ENCODE peak calls at places on chromosome 11, in five cellular contexts. One of them, this sample, is unnamed.

GRCh38 chr11:134278356-134278755 is 2.2 kb downstream of the GLB1L3 start:
- DNase-seq in stimulated activated naive B cell treated with anti-CD40 and anti-IgM and Interleukin-4, amounts not matched to agents 10 μg/mL and 1 μg/mL and 100 μg/mL, for 72 hours: no peak
- DNase-seq in mammary epithelial cell: no peak
- DNase-seq in activated T-cell treated with anti-CD3 and anti-CD28 coated beads, Interleukin-2, amount 50 U/mL, for 1 hour: no peak
- DNase-seq in BJ: no peak
- DNase-seq in this sample: no peak

GRCh38 chr11:12540913-12541587 is 133.2 kb upstream of the TEAD1 start:
- DNase-seq in BJ: peak
- DNase-seq in stimulated activated naive B cell treated with anti-CD40 and anti-IgM and Interleukin-4, amounts not matched to agents 10 μg/mL and 1 μg/mL and 100 μg/mL, for 72 hours: no peak
- DNase-seq in activated T-cell treated with anti-CD3 and anti-CD28 coated beads, Interleukin-2, amount 50 U/mL, for 1 hour: no peak
- DNase-seq in mammary epithelial cell: no peak
- DNase-seq in this sample: no peak

GRCh38 chr11:104136861-104137260 is 27.1 kb downstream of the PDGFD start:
- DNase-seq in stimulated activated naive B cell treated with anti-CD40 and anti-IgM and Interleukin-4, amounts not matched to agents 10 μg/mL and 1 μg/mL and 100 μg/mL, for 72 hours: no peak
- DNase-seq in activated T-cell treated with anti-CD3 and anti-CD28 coated beads, Interleukin-2, amount 50 U/mL, for 1 hour: no peak
- DNase-seq in mammary epithelial cell: no peak
- DNase-seq in BJ: no peak
- DNase-seq in this sample: no peak

GRCh38 chr11:46447544-46447943 is 56.0 kb upstream of the CHRM4 start:
- DNase-seq in mammary epithelial cell: no peak
- DNase-seq in activated T-cell treated with anti-CD3 and anti-CD28 coated beads, Interleukin-2, amount 50 U/mL, for 1 hour: no peak
- DNase-seq in stimulated activated naive B cell treated with anti-CD40 and anti-IgM and Interleukin-4, amounts not matched to agents 10 μg/mL and 1 μg/mL and 100 μg/mL, for 72 hours: no peak
- DNase-seq in BJ: no peak
- DNase-seq in this sample: no peak

GRCh38 chr11:102989379-102990047 is 34.0 kb upstream of the MMP13 start:
- DNase-seq in BJ: no peak
- DNase-seq in stimulated activated naive B cell treated with anti-CD40 and anti-IgM and Interleukin-4, amounts not matched to agents 10 μg/mL and 1 μg/mL and 100 μg/mL, for 72 hours: no peak
- DNase-seq in activated T-cell treated with anti-CD3 and anti-CD28 coated beads, Interleukin-2, amount 50 U/mL, for 1 hour: no peak
- DNase-seq in mammary epithelial cell: no peak
- DNase-seq in this sample: no peak

GRCh38 chr11:82701847-82702520 is 31.7 kb downstream of the FAM181B start:
- DNase-seq in stimulated activated naive B cell treated with anti-CD40 and anti-IgM and Interleukin-4, amounts not matched to agents 10 μg/mL and 1 μg/mL and 100 μg/mL, for 72 hours: no peak
- DNase-seq in mammary epithelial cell: peak
- DNase-seq in BJ: no peak
- DNase-seq in activated T-cell treated with anti-CD3 and anti-CD28 coated beads, Interleukin-2, amount 50 U/mL, for 1 hour: no peak
- DNase-seq in this sample: no peak

GRCh38 chr11:96390403-96390830 is 604 bp downstream of the JRKL start:
- DNase-seq in BJ: no peak
- DNase-seq in activated T-cell treated with anti-CD3 and anti-CD28 coated beads, Interleukin-2, amount 50 U/mL, for 1 hour: no peak
- DNase-seq in mammary epithelial cell: no peak
- DNase-seq in stimulated activated naive B cell treated with anti-CD40 and anti-IgM and Interleukin-4, amounts not matched to agents 10 μg/mL and 1 μg/mL and 100 μg/mL, for 72 hours: no peak
- DNase-seq in this sample: no peak

GRCh38 chr11:123601136-123601535 is 53.3 kb downstream of the SCN3B start:
- DNase-seq in activated T-cell treated with anti-CD3 and anti-CD28 coated beads, Interleukin-2, amount 50 U/mL, for 1 hour: no peak
- DNase-seq in mammary epithelial cell: no peak
- DNase-seq in stimulated activated naive B cell treated with anti-CD40 and anti-IgM and Interleukin-4, amounts not matched to agents 10 μg/mL and 1 μg/mL and 100 μg/mL, for 72 hours: no peak
- DNase-seq in BJ: peak
- DNase-seq in this sample: no peak

GRCh38 chr11:124197999-124198398 is 14.9 kb downstream of the OR10D3 start:
- DNase-seq in BJ: no peak
- DNase-seq in activated T-cell treated with anti-CD3 and anti-CD28 coated beads, Interleukin-2, amount 50 U/mL, for 1 hour: no peak
- DNase-seq in stimulated activated naive B cell treated with anti-CD40 and anti-IgM and Interleukin-4, amounts not matched to agents 10 μg/mL and 1 μg/mL and 100 μg/mL, for 72 hours: no peak
- DNase-seq in mammary epithelial cell: no peak
- DNase-seq in this sample: no peak

GRCh38 chr11:118615282-118615979 is 8.0 kb downstream of the PHLDB1 start:
- DNase-seq in BJ: no peak
- DNase-seq in activated T-cell treated with anti-CD3 and anti-CD28 coated beads, Interleukin-2, amount 50 U/mL, for 1 hour: no peak
- DNase-seq in mammary epithelial cell: no peak
- DNase-seq in stimulated activated naive B cell treated with anti-CD40 and anti-IgM and Interleukin-4, amounts not matched to agents 10 μg/mL and 1 μg/mL and 100 μg/mL, for 72 hours: no peak
- DNase-seq in this sample: no peak

GRCh38 chr11:72553748-72554147 is 119.4 kb upstream of the CLPB start:
- DNase-seq in BJ: no peak
- DNase-seq in activated T-cell treated with anti-CD3 and anti-CD28 coated beads, Interleukin-2, amount 50 U/mL, for 1 hour: no peak
- DNase-seq in mammary epithelial cell: no peak
- DNase-seq in stimulated activated naive B cell treated with anti-CD40 and anti-IgM and Interleukin-4, amounts not matched to agents 10 μg/mL and 1 μg/mL and 100 μg/mL, for 72 hours: no peak
- DNase-seq in this sample: no peak

GRCh38 chr11:44894217-44894617 is 56.5 kb downstream of the TP53I11 start:
- DNase-seq in BJ: no peak
- DNase-seq in activated T-cell treated with anti-CD3 and anti-CD28 coated beads, Interleukin-2, amount 50 U/mL, for 1 hour: peak
- DNase-seq in stimulated activated naive B cell treated with anti-CD40 and anti-IgM and Interleukin-4, amounts not matched to agents 10 μg/mL and 1 μg/mL and 100 μg/mL, for 72 hours: peak
- DNase-seq in mammary epithelial cell: peak
- DNase-seq in this sample: peak

GRCh38 chr11:114060402-114061052 is 1.0 kb downstream of the ZBTB16 start:
- DNase-seq in stimulated activated naive B cell treated with anti-CD40 and anti-IgM and Interleukin-4, amounts not matched to agents 10 μg/mL and 1 μg/mL and 100 μg/mL, for 72 hours: peak
- DNase-seq in activated T-cell treated with anti-CD3 and anti-CD28 coated beads, Interleukin-2, amount 50 U/mL, for 1 hour: peak
- DNase-seq in mammary epithelial cell: peak
- DNase-seq in BJ: no peak
- DNase-seq in this sample: no peak

GRCh38 chr11:86101941-86102407 is 33.1 kb upstream of the PICALM start:
- DNase-seq in BJ: no peak
- DNase-seq in activated T-cell treated with anti-CD3 and anti-CD28 coated beads, Interleukin-2, amount 50 U/mL, for 1 hour: no peak
- DNase-seq in stimulated activated naive B cell treated with anti-CD40 and anti-IgM and Interleukin-4, amounts not matched to agents 10 μg/mL and 1 μg/mL and 100 μg/mL, for 72 hours: no peak
- DNase-seq in mammary epithelial cell: peak
- DNase-seq in this sample: no peak

GRCh38 chr11:121452609-121453150 is at the start of gene SORL1-AS1:
- DNase-seq in BJ: no peak
- DNase-seq in mammary epithelial cell: peak
- DNase-seq in stimulated activated naive B cell treated with anti-CD40 and anti-IgM and Interleukin-4, amounts not matched to agents 10 μg/mL and 1 μg/mL and 100 μg/mL, for 72 hours: peak
- DNase-seq in activated T-cell treated with anti-CD3 and anti-CD28 coated beads, Interleukin-2, amount 50 U/mL, for 1 hour: no peak
- DNase-seq in this sample: no peak

GRCh38 chr11:66851698-66852465 is 5.0 kb upstream of the LRFN4 start:
- DNase-seq in activated T-cell treated with anti-CD3 and anti-CD28 coated beads, Interleukin-2, amount 50 U/mL, for 1 hour: no peak
- DNase-seq in BJ: no peak
- DNase-seq in stimulated activated naive B cell treated with anti-CD40 and anti-IgM and Interleukin-4, amounts not matched to agents 10 μg/mL and 1 μg/mL and 100 μg/mL, for 72 hours: no peak
- DNase-seq in mammary epithelial cell: no peak
- DNase-seq in this sample: no peak

GRCh38 chr11:2781413-2782274 is 81.8 kb upstream of the KCNQ1OT1 start:
- DNase-seq in mammary epithelial cell: no peak
- DNase-seq in stimulated activated naive B cell treated with anti-CD40 and anti-IgM and Interleukin-4, amounts not matched to agents 10 μg/mL and 1 μg/mL and 100 μg/mL, for 72 hours: no peak
- DNase-seq in BJ: no peak
- DNase-seq in activated T-cell treated with anti-CD3 and anti-CD28 coated beads, Interleukin-2, amount 50 U/mL, for 1 hour: peak
- DNase-seq in this sample: no peak

GRCh38 chr11:77151804-77152513 is 23.9 kb downstream of the MYO7A start:
- DNase-seq in activated T-cell treated with anti-CD3 and anti-CD28 coated beads, Interleukin-2, amount 50 U/mL, for 1 hour: peak
- DNase-seq in mammary epithelial cell: peak
- DNase-seq in stimulated activated naive B cell treated with anti-CD40 and anti-IgM and Interleukin-4, amounts not matched to agents 10 μg/mL and 1 μg/mL and 100 μg/mL, for 72 hours: peak
- DNase-seq in BJ: no peak
- DNase-seq in this sample: no peak

GRCh38 chr11:130449996-130450419 is 1.6 kb downstream of the ADAMTS15 start:
- DNase-seq in BJ: no peak
- DNase-seq in activated T-cell treated with anti-CD3 and anti-CD28 coated beads, Interleukin-2, amount 50 U/mL, for 1 hour: no peak
- DNase-seq in mammary epithelial cell: no peak
- DNase-seq in stimulated activated naive B cell treated with anti-CD40 and anti-IgM and Interleukin-4, amounts not matched to agents 10 μg/mL and 1 μg/mL and 100 μg/mL, for 72 hours: no peak
- DNase-seq in this sample: no peak

GRCh38 chr11:66641834-66642233 is 3.3 kb downstream of the RBM4 start:
- DNase-seq in activated T-cell treated with anti-CD3 and anti-CD28 coated beads, Interleukin-2, amount 50 U/mL, for 1 hour: no peak
- DNase-seq in stimulated activated naive B cell treated with anti-CD40 and anti-IgM and Interleukin-4, amounts not matched to agents 10 μg/mL and 1 μg/mL and 100 μg/mL, for 72 hours: no peak
- DNase-seq in mammary epithelial cell: no peak
- DNase-seq in BJ: no peak
- DNase-seq in this sample: no peak

GRCh38 chr11:12914401-12914912 is 94.7 kb upstream of the RASSF10 start:
- DNase-seq in mammary epithelial cell: peak
- DNase-seq in stimulated activated naive B cell treated with anti-CD40 and anti-IgM and Interleukin-4, amounts not matched to agents 10 μg/mL and 1 μg/mL and 100 μg/mL, for 72 hours: no peak
- DNase-seq in BJ: no peak
- DNase-seq in activated T-cell treated with anti-CD3 and anti-CD28 coated beads, Interleukin-2, amount 50 U/mL, for 1 hour: no peak
- DNase-seq in this sample: no peak

GRCh38 chr11:125407046-125407445 is 89.0 kb downstream of the FEZ1 start:
- DNase-seq in activated T-cell treated with anti-CD3 and anti-CD28 coated beads, Interleukin-2, amount 50 U/mL, for 1 hour: no peak
- DNase-seq in stimulated activated naive B cell treated with anti-CD40 and anti-IgM and Interleukin-4, amounts not matched to agents 10 μg/mL and 1 μg/mL and 100 μg/mL, for 72 hours: no peak
- DNase-seq in BJ: no peak
- DNase-seq in mammary epithelial cell: peak
- DNase-seq in this sample: no peak

GRCh38 chr11:10263929-10264328 is 30.1 kb downstream of the SBF2 start:
- DNase-seq in stimulated activated naive B cell treated with anti-CD40 and anti-IgM and Interleukin-4, amounts not matched to agents 10 μg/mL and 1 μg/mL and 100 μg/mL, for 72 hours: no peak
- DNase-seq in activated T-cell treated with anti-CD3 and anti-CD28 coated beads, Interleukin-2, amount 50 U/mL, for 1 hour: no peak
- DNase-seq in mammary epithelial cell: peak
- DNase-seq in BJ: peak
- DNase-seq in this sample: no peak

GRCh38 chr11:56716379-56716854 is 17.5 kb downstream of the OR9G1 start:
- DNase-seq in stimulated activated naive B cell treated with anti-CD40 and anti-IgM and Interleukin-4, amounts not matched to agents 10 μg/mL and 1 μg/mL and 100 μg/mL, for 72 hours: no peak
- DNase-seq in activated T-cell treated with anti-CD3 and anti-CD28 coated beads, Interleukin-2, amount 50 U/mL, for 1 hour: no peak
- DNase-seq in BJ: no peak
- DNase-seq in mammary epithelial cell: peak
- DNase-seq in this sample: no peak

GRCh38 chr11:34263462-34264186 is 94.2 kb downstream of the ABTB2 start:
- DNase-seq in activated T-cell treated with anti-CD3 and anti-CD28 coated beads, Interleukin-2, amount 50 U/mL, for 1 hour: no peak
- DNase-seq in mammary epithelial cell: peak
- DNase-seq in BJ: peak
- DNase-seq in stimulated activated naive B cell treated with anti-CD40 and anti-IgM and Interleukin-4, amounts not matched to agents 10 μg/mL and 1 μg/mL and 100 μg/mL, for 72 hours: no peak
- DNase-seq in this sample: no peak

GRCh38 chr11:69662021-69662698 is 13.0 kb downstream of the LTO1 start:
- DNase-seq in stimulated activated naive B cell treated with anti-CD40 and anti-IgM and Interleukin-4, amounts not matched to agents 10 μg/mL and 1 μg/mL and 100 μg/mL, for 72 hours: no peak
- DNase-seq in BJ: no peak
- DNase-seq in activated T-cell treated with anti-CD3 and anti-CD28 coated beads, Interleukin-2, amount 50 U/mL, for 1 hour: no peak
- DNase-seq in mammary epithelial cell: no peak
- DNase-seq in this sample: no peak

GRCh38 chr11:111530091-111530490 is 10.4 kb upstream of the LAYN start:
- DNase-seq in stimulated activated naive B cell treated with anti-CD40 and anti-IgM and Interleukin-4, amounts not matched to agents 10 μg/mL and 1 μg/mL and 100 μg/mL, for 72 hours: no peak
- DNase-seq in activated T-cell treated with anti-CD3 and anti-CD28 coated beads, Interleukin-2, amount 50 U/mL, for 1 hour: no peak
- DNase-seq in BJ: no peak
- DNase-seq in mammary epithelial cell: peak
- DNase-seq in this sample: no peak

GRCh38 chr11:129734654-129735053 is 81.0 kb upstream of the TMEM45B start:
- DNase-seq in stimulated activated naive B cell treated with anti-CD40 and anti-IgM and Interleukin-4, amounts not matched to agents 10 μg/mL and 1 μg/mL and 100 μg/mL, for 72 hours: no peak
- DNase-seq in mammary epithelial cell: no peak
- DNase-seq in activated T-cell treated with anti-CD3 and anti-CD28 coated beads, Interleukin-2, amount 50 U/mL, for 1 hour: no peak
- DNase-seq in BJ: no peak
- DNase-seq in this sample: no peak

GRCh38 chr11:19697721-19698121 is 14.9 kb upstream of the NAV2 start:
- DNase-seq in mammary epithelial cell: no peak
- DNase-seq in stimulated activated naive B cell treated with anti-CD40 and anti-IgM and Interleukin-4, amounts not matched to agents 10 μg/mL and 1 μg/mL and 100 μg/mL, for 72 hours: no peak
- DNase-seq in BJ: no peak
- DNase-seq in activated T-cell treated with anti-CD3 and anti-CD28 coated beads, Interleukin-2, amount 50 U/mL, for 1 hour: no peak
- DNase-seq in this sample: no peak

GRCh38 chr11:73576226-73576625 is 21.7 kb downstream of the FAM168A start:
- DNase-seq in BJ: no peak
- DNase-seq in activated T-cell treated with anti-CD3 and anti-CD28 coated beads, Interleukin-2, amount 50 U/mL, for 1 hour: no peak
- DNase-seq in mammary epithelial cell: no peak
- DNase-seq in stimulated activated naive B cell treated with anti-CD40 and anti-IgM and Interleukin-4, amounts not matched to agents 10 μg/mL and 1 μg/mL and 100 μg/mL, for 72 hours: no peak
- DNase-seq in this sample: no peak

GRCh38 chr11:120527111-120527748 is 15.7 kb downstream of the GRIK4 start:
- DNase-seq in mammary epithelial cell: no peak
- DNase-seq in activated T-cell treated with anti-CD3 and anti-CD28 coated beads, Interleukin-2, amount 50 U/mL, for 1 hour: no peak
- DNase-seq in stimulated activated naive B cell treated with anti-CD40 and anti-IgM and Interleukin-4, amounts not matched to agents 10 μg/mL and 1 μg/mL and 100 μg/mL, for 72 hours: no peak
- DNase-seq in BJ: no peak
- DNase-seq in this sample: no peak

GRCh38 chr11:113666584-113666983 is 39.5 kb downstream of the TMPRSS5 start:
- DNase-seq in activated T-cell treated with anti-CD3 and anti-CD28 coated beads, Interleukin-2, amount 50 U/mL, for 1 hour: no peak
- DNase-seq in BJ: no peak
- DNase-seq in mammary epithelial cell: no peak
- DNase-seq in stimulated activated naive B cell treated with anti-CD40 and anti-IgM and Interleukin-4, amounts not matched to agents 10 μg/mL and 1 μg/mL and 100 μg/mL, for 72 hours: no peak
- DNase-seq in this sample: no peak

This sample was measured in NCI-H1048.